ENCODE peak calls at places on chromosomes 11 and 22, in ten cellular contexts. I is LHCN-M2; W is NCI-H1417; L is NCI-H345; G is NCI-H510A treated with DMSO at 0.1 percent for 48 hours; U is DMS153; Z is NCI-H69; F is amniotic epithelial cell; C is heart left ventricle; Y is activated CD4-positive, CD25-positive, alpha-beta regulatory T cell. K is an unnamed sample.
A peak's percentile ranks its signal among the peaks of the same experiment; 100 is the strongest.

GRCh38 chr11:93013646-93014045 is 44.2 kb downstream of the MTNR1B start:
- DNase-seq in W (no peak), I (no peak), Y (no peak), G (no peak), Z (no peak), L (no peak), F (peak; percentile 39), C (no peak), U (no peak), K (no peak)

GRCh38 chr11:114010931-114011330 is 36.0 kb downstream of the HTR3A start:
- DNase-seq in Z (no peak), W (no peak), Y (no peak), I (no peak), C (no peak), G (no peak), L (no peak), F (no peak), U (no peak), K (no peak)

GRCh38 chr22:32539631-32540449 is 65.2 kb downstream of the FBXO7 start:
- DNase-seq in F (peak; percentile 23), I (peak; percentile 66), G (no peak), C (peak; percentile 57), Z (no peak), Y (no peak), L (no peak), U (peak; percentile 76), W (no peak), K (no peak)

GRCh38 chr22:39148727-39149535 is 3.5 kb downstream of the CBX7 start:
- DNase-seq in C (peak; percentile 52), U (no peak), L (no peak), G (no peak), Y (peak; percentile 41), Z (peak; percentile 32), I (no peak), W (no peak), F (no peak), K (peak; percentile 30)

GRCh38 chr22:50131894-50132293 is 38.6 kb upstream of the PANX2 start:
- DNase-seq in C (no peak), F (no peak), G (no peak), W (no peak), I (no peak), Y (no peak), Z (no peak), L (no peak), U (no peak), K (no peak)

GRCh38 chr11:433111-433510 is 8.7 kb downstream of the ANO9 start:
- DNase-seq in C (no peak), U (no peak), Y (no peak), G (no peak), W (no peak), L (no peak), I (no peak), F (no peak), Z (no peak), K (no peak)

GRCh38 chr11:130846606-130847005 is 69.7 kb downstream of the SNX19 start:
- DNase-seq in I (no peak), L (no peak), F (no peak), W (no peak), G (no peak), U (no peak), Z (no peak), Y (no peak), C (no peak), K (no peak)

GRCh38 chr22:46056169-46057041 is 79.4 kb upstream of the WNT7B start:
- DNase-seq in F (no peak), C (no peak), W (no peak), Y (no peak), G (no peak), I (peak; percentile 72), U (no peak), L (no peak), Z (peak; percentile 82), K (peak; percentile 90)

GRCh38 chr22:46442217-46442853 is 95.1 kb downstream of the CELSR1 start:
- DNase-seq in W (no peak), Z (no peak), G (no peak), C (no peak), U (no peak), I (no peak), L (no peak), Y (no peak), F (no peak), K (no peak)

GRCh38 chr22:50576070-50576469 is 2.2 kb downstream of the CPT1B start:
- DNase-seq in F (peak; percentile 68), U (peak; percentile 49), C (no peak), W (no peak), I (peak; percentile 47), L (peak; percentile 2), Y (no peak), G (no peak), Z (peak; percentile 73), K (no peak)